ENCODE peak calls at places on chromosomes 4 and X, in six cellular contexts. W is lower lobe of right lung, L is heart left ventricle, Z is cardiac muscle cell, N is A549, K is mesendoderm. X is an unnamed sample. For H3K4me1, the result is how much of the 10 kb centered on the place peaks cover.

GRCh38 chr4:44845993-44846392 is 119.6 kb upstream of the GNPDA2 start:
- DNase-seq in W (no peak), L (no peak), Z (no peak), N (no peak), K (no peak), X (no peak)

GRCh38 chr4:2243682-2244380 is 1.9 kb upstream of the HAUS3 start:
- DNase-seq in W (peak), L (no peak), Z (peak), N (peak), K (peak), X (peak)

GRCh38 chr4:68712207-68712606 is 41.8 kb upstream of the UGT2B15 start:
- DNase-seq in W (no peak), L (no peak), Z (no peak), N (no peak), K (no peak), X (no peak)

GRCh38 chr4:96183630-96184029 is 343.7 kb downstream of the PDHA2 start:
- DNase-seq in W (no peak), L (no peak), Z (no peak), N (no peak), K (no peak), X (no peak)

GRCh38 chrX:136397001-136397400 is 90.7 kb upstream of the BRS3 start:
- DNase-seq in W (no peak), L (no peak), Z (no peak), N (no peak), K (peak), X (no peak)

GRCh38 chrX:20527458-20528099 is 260.9 kb upstream of the RPS6KA3 start:
- DNase-seq in W (no peak), L (no peak), Z (peak), N (peak), K (no peak), X (no peak)

GRCh38 chrX:9670136-9670905 is 95.3 kb downstream of the GPR143 start:
- DNase-seq in W (no peak), L (no peak), Z (peak), N (no peak), K (peak), X (no peak)

GRCh38 chrX:118540342-118540741 is 44.7 kb downstream of the DOCK11 start:
- DNase-seq in W (no peak), L (no peak), Z (no peak), N (no peak), K (no peak), X (no peak)

GRCh38 chr4:124641715-124642380 is 70.7 kb downstream of the ANKRD50 start:
- DNase-seq in W (no peak), L (no peak), Z (peak), N (peak), K (no peak), X (no peak)

GRCh38 chrX:149504226-149504914 is 736 bp downstream of the IDS start:
- DNase-seq in W (peak), L (no peak), Z (no peak), N (peak), K (peak), X (no peak)

GRCh38 chrX:40260123-40260751 is 162.5 kb upstream of the BCOR start:
- DNase-seq in W (peak), L (no peak), Z (peak), N (no peak), K (peak), X (no peak)

GRCh38 chrX:102129473-102129872 is 4.0 kb downstream of the TCEAL2 start:
- DNase-seq in W (no peak), L (no peak), Z (peak), N (peak), K (no peak), X (no peak)

GRCh38 chr4:39689970-39690369 is 8.0 kb upstream of the UBE2K start:
- DNase-seq in W (no peak), L (no peak), Z (no peak), N (no peak), K (no peak), X (no peak)

GRCh38 chrX:136318166-136318565 is 17.4 kb downstream of the ADGRG4 start:
- DNase-seq in W (no peak), L (no peak), Z (peak), N (no peak), K (no peak), X (no peak)

DNA sequence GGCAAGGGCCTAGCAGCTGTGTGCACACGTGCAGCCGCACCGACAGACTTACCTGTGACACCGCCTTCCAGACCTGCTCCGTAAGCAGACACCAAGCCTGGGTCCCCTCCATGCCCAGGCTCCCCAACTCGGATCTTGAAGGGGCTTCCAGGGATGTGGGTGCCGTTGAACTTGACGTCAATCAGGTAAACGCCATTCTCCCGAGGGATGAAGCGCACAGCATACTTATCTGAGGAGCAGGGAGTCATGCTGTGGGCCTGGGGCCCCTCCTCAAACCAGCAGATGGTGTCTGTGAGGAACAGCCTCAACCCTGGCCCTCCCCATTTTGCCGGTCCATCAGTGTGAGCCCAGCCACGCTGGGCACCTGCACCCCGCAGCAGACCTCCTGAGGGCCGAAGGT is 24.5 kb downstream of the FLNA start:
- DNase-seq in W (peak), L (no peak), Z (peak), N (no peak), K (peak), X (no peak)
- H3K4me1 ChIP-seq in W (under half), L (under half), Z (under half), N (half or more), K (under half), X (under half)

GRCh38 chr4:184806246-184806550 is 19.6 kb downstream of the ACSL1 start:
- DNase-seq in W (no peak), L (no peak), Z (no peak), N (no peak), K (no peak), X (no peak)
- H3K4me1 ChIP-seq in W (half or more), L (half or more), Z (under half), N (under half), K (under half), X (half or more)

GRCh38 chr4:140242357-140243284 is 88.6 kb upstream of the MAML3 start:
- DNase-seq in W (peak), L (no peak), Z (peak), N (no peak), K (no peak), X (no peak)
- H3K4me1 ChIP-seq in W (under half), L (under half), Z (under half), N (under half), K (under half), X (under half)

GRCh38 chr4:7908668-7909067 is 31.0 kb downstream of the AFAP1 start:
- DNase-seq in W (no peak), L (no peak), Z (no peak), N (no peak), K (no peak), X (peak)
- H3K4me1 ChIP-seq in W (under half), L (half or more), Z (half or more), N (half or more), K (under half), X (under half)

GRCh38 chr4:142406051-142406549 is 440.0 kb downstream of the INPP4B start:
- DNase-seq in W (no peak), L (no peak), Z (peak), N (no peak), K (peak), X (no peak)

GRCh38 chr4:142402925-142403324 is 443.2 kb downstream of the INPP4B start:
- DNase-seq in W (no peak), L (no peak), Z (peak), N (no peak), K (no peak), X (no peak)

GRCh38 chr4:142405021-142405991 is 440.8 kb downstream of the INPP4B start:
- DNase-seq in W (peak), L (no peak), Z (peak), N (peak), K (peak), X (peak)

GRCh38 chr4:142402156-142402555 is 443.9 kb downstream of the INPP4B start:
- DNase-seq in W (no peak), L (no peak), Z (peak), N (no peak), K (peak), X (no peak)

GRCh38 chr4:142404191-142404611 is 441.9 kb downstream of the INPP4B start:
- DNase-seq in W (no peak), L (no peak), Z (peak), N (peak), K (no peak), X (no peak)
- H3K4me1 ChIP-seq in W (under half), L (half or more), Z (under half), N (half or more), K (under half), X (under half)

DNA sequence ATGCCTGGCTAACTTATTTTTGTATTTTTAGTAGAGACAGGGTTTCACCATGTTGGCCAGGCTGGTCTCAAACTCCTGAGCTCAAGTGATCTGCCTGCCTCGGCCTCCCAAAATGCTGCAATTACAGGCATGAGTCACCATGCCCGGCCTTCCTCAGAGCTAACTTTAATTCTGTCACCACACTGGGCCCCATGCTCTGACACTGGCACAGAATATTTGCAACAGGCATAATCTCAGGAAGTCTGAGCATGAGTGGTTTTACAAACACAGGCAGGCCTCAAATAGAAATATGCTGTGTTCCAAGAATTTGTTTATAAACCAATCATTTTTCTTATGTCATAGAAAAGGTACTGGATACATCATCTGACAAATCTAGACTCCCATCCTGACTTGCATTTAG is 32.7 kb upstream of the FAM9C start:
- DNase-seq in W (no peak), L (no peak), Z (no peak), N (no peak), K (no peak), X (no peak)
- H3K4me1 ChIP-seq in W (under half), L (under half), Z (under half), N (under half), K (under half), X (under half)

GRCh38 chr4:40731792-40732245 is 17.9 kb upstream of the NSUN7 start:
- DNase-seq in W (peak), L (peak), Z (peak), N (no peak), K (no peak), X (no peak)
- H3K4me1 ChIP-seq in W (under half), L (under half), Z (under half), N (under half), K (under half), X (under half)

DNA sequence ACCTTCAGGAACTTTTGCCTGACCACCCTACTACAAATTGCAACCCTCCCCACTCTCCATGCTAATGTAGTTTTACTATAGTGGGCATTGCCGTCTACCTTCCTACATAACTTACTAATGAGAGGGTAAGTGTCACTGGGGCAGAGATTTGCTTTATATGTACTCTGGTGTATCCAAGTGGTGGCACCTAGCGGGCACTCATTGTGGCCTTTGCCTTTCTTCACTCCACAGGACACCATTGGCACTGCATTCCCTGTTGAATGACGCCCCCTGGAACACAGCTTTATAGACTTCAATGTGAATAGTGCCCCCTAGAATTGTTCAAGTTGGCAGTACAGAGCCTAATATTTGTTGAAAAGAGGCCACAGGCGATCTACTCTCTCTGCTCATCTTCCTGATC is 215.8 kb downstream of the MID1IP1 start:
- DNase-seq in W (no peak), L (no peak), Z (no peak), N (no peak), K (no peak), X (no peak)
- H3K4me1 ChIP-seq in W (under half), L (under half), Z (under half), N (under half), K (under half), X (under half)